ENCODE peak calls at places on chromosomes 5 and 9, in eight cellular contexts. O is LoVo; Z is glomerular endothelial cell; H is NCI-H187 treated with DMSO at 0.1 percent for 48 hours; G is ovary; Q is stimulated activated CD4-positive, alpha-beta T cell treated with anti-CD3 and anti-CD28 coated beads, Interleukin-4, amount 100 ng/mL, for 48 hours; V is CD8-positive, alpha-beta T cell; I is memory B cell. W is an unnamed sample.

GRCh38 chr9:811101-811531 is 30.4 kb upstream of the DMRT1 start:
- DNase-seq in O (peak), Z (no peak), H (no peak), G (no peak), Q (no peak), V (no peak), I (no peak), W (no peak)

GRCh38 chr5:10578869-10579268 is 15.0 kb downstream of the ANKRD33B start:
- DNase-seq in O (no peak), Z (no peak), H (no peak), G (no peak), Q (no peak), V (no peak), I (peak), W (peak)

GRCh38 chr9:116368680-116369079 is 215.1 kb downstream of the PAPPA start:
- DNase-seq in O (no peak), Z (no peak), H (no peak), G (no peak), Q (no peak), V (no peak), I (no peak), W (no peak)

GRCh38 chr9:68780735-68781134 is 75.7 kb downstream of the PIP5K1B start:
- DNase-seq in O (no peak), Z (no peak), H (no peak), G (no peak), Q (peak), V (no peak), I (no peak), W (no peak)

GRCh38 chr5:42242210-42242609 is 181.0 kb upstream of the GHR start:
- DNase-seq in O (no peak), Z (no peak), H (no peak), G (no peak), Q (no peak), V (no peak), I (no peak), W (no peak)

GRCh38 chr9:14251146-14252071 is 62.5 kb downstream of the NFIB start:
- DNase-seq in O (peak), Z (no peak), H (no peak), G (peak), Q (no peak), V (no peak), I (no peak), W (no peak)

GRCh38 chr5:142298789-142299188 is 26.0 kb downstream of the SPRY4 start:
- DNase-seq in O (no peak), Z (no peak), H (no peak), G (no peak), Q (no peak), V (no peak), I (no peak), W (no peak)

GRCh38 chr5:161093105-161093504 is 241.1 kb upstream of the ATP10B start:
- DNase-seq in O (no peak), Z (no peak), H (no peak), G (no peak), Q (no peak), V (no peak), I (no peak), W (no peak)

GRCh38 chr9:29514336-29514735 is 1941.1 kb upstream of the C9orf72 start:
- DNase-seq in O (no peak), Z (no peak), H (no peak), G (no peak), Q (no peak), V (no peak), I (no peak), W (no peak)

GRCh38 chr5:93460286-93460685 is 120.7 kb downstream of the NR2F1-AS1 start:
- DNase-seq in O (no peak), Z (no peak), H (no peak), G (no peak), Q (no peak), V (no peak), I (no peak), W (no peak)

GRCh38 chr9:134127065-134127580 is 8.8 kb upstream of the WDR5 start:
- DNase-seq in O (no peak), Z (no peak), H (no peak), G (no peak), Q (no peak), V (no peak), I (no peak), W (no peak)

GRCh38 chr9:135282001-135282731 is 194.7 kb downstream of the OLFM1 start:
- DNase-seq in O (peak), Z (no peak), H (peak), G (peak), Q (no peak), V (no peak), I (no peak), W (no peak)

GRCh38 chr5:140039561-140039960 is 3.5 kb downstream of the NRG2 start:
- DNase-seq in O (no peak), Z (no peak), H (no peak), G (no peak), Q (no peak), V (no peak), I (no peak), W (no peak)